ENCODE peak calls at places on chromosomes 2 and 18, in eight cellular contexts. One of them, this sample, is unnamed.

GRCh38 chr2:18406219-18406618 is 154.2 kb downstream of the RDH14 start:
- DNase-seq in PC-9: no peak
- DNase-seq in endothelial cell: no peak
- DNase-seq in NB4: no peak
- DNase-seq in foreskin fibroblast: no peak
- DNase-seq in HFFc6: no peak
- DNase-seq in left ventricle myocardium inferior: no peak
- DNase-seq in fibroblast of lung: no peak
- DNase-seq in this sample: no peak

GRCh38 chr2:10188211-10188610 is 65.7 kb downstream of the RRM2 start:
- DNase-seq in fibroblast of lung: peak
- DNase-seq in foreskin fibroblast: no peak
- DNase-seq in PC-9: peak
- DNase-seq in endothelial cell: peak
- DNase-seq in HFFc6: peak
- DNase-seq in NB4: peak
- DNase-seq in left ventricle myocardium inferior: no peak
- DNase-seq in this sample: no peak

GRCh38 chr18:49859006-49859359 is 45.6 kb upstream of the ACAA2 start:
- DNase-seq in endothelial cell: no peak
- DNase-seq in left ventricle myocardium inferior: no peak
- DNase-seq in NB4: no peak
- DNase-seq in foreskin fibroblast: no peak
- DNase-seq in HFFc6: no peak
- DNase-seq in fibroblast of lung: no peak
- DNase-seq in PC-9: no peak
- DNase-seq in this sample: no peak

GRCh38 chr2:157269922-157270321 is 12.4 kb downstream of the GALNT5 start:
- DNase-seq in NB4: peak
- DNase-seq in fibroblast of lung: no peak
- DNase-seq in HFFc6: no peak
- DNase-seq in PC-9: no peak
- DNase-seq in endothelial cell: no peak
- DNase-seq in left ventricle myocardium inferior: no peak
- DNase-seq in foreskin fibroblast: no peak
- DNase-seq in this sample: no peak

GRCh38 chr2:167183916-167184315 is 295.6 kb downstream of the XIRP2 start:
- DNase-seq in PC-9: no peak
- DNase-seq in fibroblast of lung: no peak
- DNase-seq in HFFc6: no peak
- DNase-seq in NB4: no peak
- DNase-seq in endothelial cell: no peak
- DNase-seq in left ventricle myocardium inferior: no peak
- DNase-seq in foreskin fibroblast: no peak
- DNase-seq in this sample: no peak

GRCh38 chr2:191643425-191643824 is 34.5 kb upstream of the NABP1 start:
- DNase-seq in fibroblast of lung: no peak
- DNase-seq in PC-9: no peak
- DNase-seq in endothelial cell: no peak
- DNase-seq in foreskin fibroblast: no peak
- DNase-seq in HFFc6: no peak
- DNase-seq in left ventricle myocardium inferior: no peak
- DNase-seq in NB4: no peak
- DNase-seq in this sample: no peak

GRCh38 chr2:159804941-159805340 is 6.9 kb upstream of the CD302 start:
- DNase-seq in PC-9: no peak
- DNase-seq in endothelial cell: no peak
- DNase-seq in HFFc6: no peak
- DNase-seq in fibroblast of lung: no peak
- DNase-seq in foreskin fibroblast: no peak
- DNase-seq in NB4: no peak
- DNase-seq in left ventricle myocardium inferior: no peak
- DNase-seq in this sample: no peak

GRCh38 chr2:174595904-174596397 is 1.7 kb downstream of the WIPF1 start:
- DNase-seq in fibroblast of lung: peak
- DNase-seq in foreskin fibroblast: no peak
- DNase-seq in HFFc6: no peak
- DNase-seq in endothelial cell: no peak
- DNase-seq in left ventricle myocardium inferior: no peak
- DNase-seq in NB4: peak
- DNase-seq in PC-9: no peak
- DNase-seq in this sample: no peak

GRCh38 chr2:143226714-143227541 is 97.7 kb downstream of the ARHGAP15 start:
- DNase-seq in foreskin fibroblast: no peak
- DNase-seq in fibroblast of lung: no peak
- DNase-seq in endothelial cell: no peak
- DNase-seq in left ventricle myocardium inferior: no peak
- DNase-seq in NB4: no peak
- DNase-seq in PC-9: no peak
- DNase-seq in HFFc6: no peak
- DNase-seq in this sample: no peak

DNA sequence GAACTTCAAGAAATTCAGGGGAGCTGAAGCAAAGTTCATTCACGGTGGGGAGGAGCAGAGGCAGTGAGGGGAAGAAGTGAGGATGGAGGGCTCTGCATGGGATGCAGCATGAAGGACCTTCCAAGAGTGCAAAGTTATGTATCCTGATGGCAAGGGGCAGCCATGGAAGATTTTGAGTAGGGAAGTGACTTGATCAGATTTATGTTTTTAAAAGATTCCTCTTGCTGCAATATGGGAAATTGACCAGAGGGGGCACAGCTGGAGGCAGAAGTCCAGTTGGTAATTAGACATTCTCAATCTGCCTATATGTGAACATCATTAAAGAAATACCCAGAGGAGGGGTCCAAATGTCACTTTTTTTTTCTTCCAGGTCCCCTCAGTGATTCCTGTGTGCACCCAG is 21.5 kb upstream of the ANXA4 start:
- DNase-seq in HFFc6: no peak
- DNase-seq in NB4: no peak
- DNase-seq in PC-9: no peak
- DNase-seq in fibroblast of lung: no peak
- DNase-seq in endothelial cell: peak
- DNase-seq in left ventricle myocardium inferior: no peak
- DNase-seq in foreskin fibroblast: peak
- DNase-seq in this sample: no peak
- TF ChIP-seq CTCF in HFFc6: peak
- TF ChIP-seq CTCF in NB4: peak
- TF ChIP-seq CTCF in PC-9: peak
- TF ChIP-seq CTCF in fibroblast of lung: peak
- TF ChIP-seq CTCF in endothelial cell: peak
- TF ChIP-seq CTCF in left ventricle myocardium inferior: no peak
- TF ChIP-seq CTCF in foreskin fibroblast: peak
- TF ChIP-seq CTCF in this sample: no peak

DNA sequence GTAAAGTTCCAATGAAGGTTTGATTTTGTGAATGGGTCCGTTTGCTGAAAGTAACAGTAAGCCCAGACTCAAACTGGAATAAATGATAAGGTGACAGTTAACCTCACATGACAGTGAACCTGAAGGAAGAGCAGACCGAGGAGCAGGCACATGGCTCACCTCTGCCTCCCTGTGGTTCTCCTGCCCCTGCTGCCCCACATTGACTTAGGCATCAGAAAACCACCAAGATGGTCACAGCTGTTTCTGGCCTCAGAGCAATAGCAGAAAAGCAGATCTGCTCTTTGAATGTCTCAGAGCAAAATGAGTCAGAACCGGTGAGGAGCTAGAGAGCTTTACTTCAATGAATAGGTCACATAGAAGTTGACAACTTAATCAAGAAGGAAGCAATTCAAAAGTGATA is 487.6 kb downstream of the METTL4 start:
- DNase-seq in foreskin fibroblast: no peak
- DNase-seq in endothelial cell: peak
- DNase-seq in fibroblast of lung: no peak
- DNase-seq in HFFc6: no peak
- DNase-seq in NB4: peak
- DNase-seq in left ventricle myocardium inferior: no peak
- DNase-seq in PC-9: no peak
- DNase-seq in this sample: peak
- TF ChIP-seq CTCF in foreskin fibroblast: no peak
- TF ChIP-seq CTCF in endothelial cell: no peak
- TF ChIP-seq CTCF in fibroblast of lung: no peak
- TF ChIP-seq CTCF in HFFc6: no peak
- TF ChIP-seq CTCF in NB4: peak
- TF ChIP-seq CTCF in left ventricle myocardium inferior: peak
- TF ChIP-seq CTCF in PC-9: peak
- TF ChIP-seq CTCF in this sample: peak

GRCh38 chr2:44715671-44716077 is 225.8 kb upstream of the SIX3 start:
- DNase-seq in left ventricle myocardium inferior: no peak
- DNase-seq in HFFc6: peak
- DNase-seq in endothelial cell: peak
- DNase-seq in NB4: peak
- DNase-seq in foreskin fibroblast: peak
- DNase-seq in PC-9: peak
- DNase-seq in fibroblast of lung: peak
- DNase-seq in this sample: no peak
- TF ChIP-seq CTCF in left ventricle myocardium inferior: peak
- TF ChIP-seq CTCF in HFFc6: peak
- TF ChIP-seq CTCF in endothelial cell: no peak
- TF ChIP-seq CTCF in NB4: peak
- TF ChIP-seq CTCF in foreskin fibroblast: peak
- TF ChIP-seq CTCF in PC-9: peak
- TF ChIP-seq CTCF in fibroblast of lung: peak
- TF ChIP-seq CTCF in this sample: no peak

GRCh38 chr2:229425573-229425972 is 154.5 kb upstream of the PID1 start:
- DNase-seq in HFFc6: no peak
- DNase-seq in endothelial cell: no peak
- DNase-seq in left ventricle myocardium inferior: no peak
- DNase-seq in PC-9: no peak
- DNase-seq in NB4: no peak
- DNase-seq in foreskin fibroblast: no peak
- DNase-seq in fibroblast of lung: no peak
- DNase-seq in this sample: no peak

GRCh38 chr2:229433351-229433750 is 162.3 kb upstream of the PID1 start:
- DNase-seq in foreskin fibroblast: no peak
- DNase-seq in PC-9: no peak
- DNase-seq in endothelial cell: no peak
- DNase-seq in fibroblast of lung: no peak
- DNase-seq in HFFc6: no peak
- DNase-seq in NB4: no peak
- DNase-seq in left ventricle myocardium inferior: no peak
- DNase-seq in this sample: no peak

GRCh38 chr2:229434131-229434530 is 163.0 kb upstream of the PID1 start:
- DNase-seq in fibroblast of lung: no peak
- DNase-seq in PC-9: peak
- DNase-seq in HFFc6: no peak
- DNase-seq in endothelial cell: no peak
- DNase-seq in foreskin fibroblast: no peak
- DNase-seq in left ventricle myocardium inferior: no peak
- DNase-seq in NB4: no peak
- DNase-seq in this sample: no peak

GRCh38 chr2:229429529-229430067 is 158.5 kb upstream of the PID1 start:
- DNase-seq in foreskin fibroblast: no peak
- DNase-seq in NB4: no peak
- DNase-seq in HFFc6: no peak
- DNase-seq in endothelial cell: no peak
- DNase-seq in fibroblast of lung: no peak
- DNase-seq in left ventricle myocardium inferior: no peak
- DNase-seq in PC-9: no peak
- DNase-seq in this sample: no peak

DNA sequence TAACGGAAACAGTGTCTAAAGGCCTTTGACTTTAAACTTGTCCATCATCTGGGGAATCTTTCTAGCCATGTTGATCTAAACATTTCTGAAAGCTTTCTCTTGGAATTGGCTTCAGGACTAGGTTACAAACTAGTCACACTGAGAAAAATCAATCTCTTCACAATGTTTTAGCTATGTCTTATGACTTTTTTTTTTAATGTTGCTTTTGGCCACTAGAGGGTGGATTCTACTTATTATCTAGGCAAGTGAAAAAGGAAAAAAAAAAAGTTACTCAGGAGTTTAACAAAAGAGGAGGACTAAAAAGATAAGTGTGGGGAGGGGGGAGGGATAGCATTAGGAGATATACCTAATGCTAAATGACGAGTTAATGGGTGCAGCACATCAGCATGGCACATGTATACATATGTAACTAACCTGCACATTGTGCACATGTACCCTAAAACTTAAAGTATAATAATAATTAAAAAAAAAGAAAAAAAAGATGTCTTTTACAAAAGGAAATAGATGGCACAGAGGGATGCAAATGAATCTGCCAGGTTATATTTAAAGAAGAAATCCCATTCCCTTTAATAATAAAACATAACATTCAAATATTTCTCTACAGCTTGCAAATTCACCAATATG is 160.4 kb upstream of the PID1 start:
- DNase-seq in fibroblast of lung: peak
- DNase-seq in HFFc6: peak
- DNase-seq in PC-9: peak
- DNase-seq in NB4: peak
- DNase-seq in foreskin fibroblast: no peak
- DNase-seq in left ventricle myocardium inferior: no peak
- DNase-seq in endothelial cell: no peak
- DNase-seq in this sample: no peak
- TF ChIP-seq CTCF in fibroblast of lung: peak
- TF ChIP-seq CTCF in HFFc6: peak
- TF ChIP-seq CTCF in PC-9: peak
- TF ChIP-seq CTCF in NB4: peak
- TF ChIP-seq CTCF in foreskin fibroblast: peak
- TF ChIP-seq CTCF in left ventricle myocardium inferior: peak
- TF ChIP-seq CTCF in endothelial cell: peak
- TF ChIP-seq CTCF in this sample: peak

DNA sequence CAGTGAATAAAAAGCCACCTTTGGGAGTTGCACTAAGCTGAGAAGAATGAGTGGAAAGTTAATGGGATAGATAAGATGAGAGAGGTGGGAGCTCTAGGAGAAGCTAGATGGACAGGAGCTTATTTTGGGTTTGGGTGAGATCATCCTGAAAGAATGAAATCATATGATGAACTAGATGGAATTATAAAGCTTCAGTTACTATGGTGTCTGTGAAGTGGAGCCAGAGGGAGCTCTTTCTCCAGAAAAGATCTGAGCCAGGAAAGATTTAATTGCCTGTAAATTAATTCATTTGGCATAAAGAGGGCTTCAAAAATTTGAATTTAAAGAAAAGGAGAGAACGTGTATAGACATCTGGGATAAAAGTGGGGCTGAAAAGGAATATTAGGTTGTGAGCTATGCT is 10.3 kb downstream of the DNAH6 start:
- DNase-seq in endothelial cell: no peak
- DNase-seq in NB4: no peak
- DNase-seq in PC-9: no peak
- DNase-seq in HFFc6: peak
- DNase-seq in fibroblast of lung: peak
- DNase-seq in left ventricle myocardium inferior: no peak
- DNase-seq in foreskin fibroblast: peak
- DNase-seq in this sample: no peak
- TF ChIP-seq CTCF in endothelial cell: no peak
- TF ChIP-seq CTCF in NB4: no peak
- TF ChIP-seq CTCF in PC-9: no peak
- TF ChIP-seq CTCF in HFFc6: peak
- TF ChIP-seq CTCF in fibroblast of lung: peak
- TF ChIP-seq CTCF in left ventricle myocardium inferior: peak
- TF ChIP-seq CTCF in foreskin fibroblast: peak
- TF ChIP-seq CTCF in this sample: no peak

DNA sequence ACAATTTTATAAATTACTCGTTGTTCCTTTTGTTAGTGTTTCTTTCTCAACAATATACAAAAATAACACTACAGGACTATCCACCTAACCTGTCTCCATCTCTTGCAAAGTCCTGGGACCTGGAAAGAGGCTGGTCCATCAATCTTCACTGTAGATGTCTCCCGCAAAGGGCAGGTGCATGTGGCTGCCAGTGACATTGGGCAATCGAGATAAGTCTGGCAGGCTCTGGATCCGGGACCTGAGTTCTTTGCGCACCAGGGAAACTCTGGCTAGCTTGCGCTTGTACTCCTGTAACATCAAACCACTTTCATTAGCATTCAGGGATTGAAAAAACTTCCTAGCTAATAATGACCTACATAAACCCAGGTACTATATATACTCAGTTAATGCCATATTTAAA is 20.5 kb downstream of the RMP24 start:
- DNase-seq in left ventricle myocardium inferior: no peak
- DNase-seq in NB4: no peak
- DNase-seq in HFFc6: no peak
- DNase-seq in PC-9: no peak
- DNase-seq in fibroblast of lung: no peak
- DNase-seq in endothelial cell: no peak
- DNase-seq in foreskin fibroblast: no peak
- DNase-seq in this sample: no peak
- TF ChIP-seq CTCF in left ventricle myocardium inferior: no peak
- TF ChIP-seq CTCF in NB4: no peak
- TF ChIP-seq CTCF in HFFc6: no peak
- TF ChIP-seq CTCF in PC-9: no peak
- TF ChIP-seq CTCF in fibroblast of lung: no peak
- TF ChIP-seq CTCF in endothelial cell: no peak
- TF ChIP-seq CTCF in foreskin fibroblast: no peak
- TF ChIP-seq CTCF in this sample: no peak